ENCODE peak calls at places on chromosomes 11 and 22, in eight cellular contexts. W is upper lobe of left lung, A is dorsolateral prefrontal cortex, B is right lobe of liver, H is AG04450, C is heart left ventricle, L is tibial nerve, F is epithelial cell of prostate. M is an unnamed sample.

GRCh38 chr11:45383229-45383628 is 97.1 kb upstream of the SYT13 start:
- DNase-seq in H (no peak), F (no peak), W (no peak), L (no peak), C (no peak), B (no peak), A (peak; percentile 39), M (no peak)

GRCh38 chr11:10930224-10930960 is 72.5 kb upstream of the ZBED5 start:
- DNase-seq in L (no peak), B (no peak), A (no peak), W (no peak), C (no peak), F (no peak), H (no peak), M (no peak)

GRCh38 chr11:23789938-23790371 is 706.9 kb upstream of the LUZP2 start:
- DNase-seq in F (peak; percentile 2), W (no peak), L (no peak), B (no peak), A (no peak), C (no peak), H (peak; percentile 21), M (no peak)

GRCh38 chr22:49967333-49968241 is 7.0 kb downstream of the PIM3 start:
- DNase-seq in L (peak; percentile 61), B (peak; percentile 94), A (peak; percentile 70), W (peak; percentile 72), H (no peak), F (no peak), C (peak; percentile 68), M (no peak)

GRCh38 chr22:35634981-35635540 is 13.2 kb upstream of the APOL6 start:
- DNase-seq in H (no peak), L (no peak), B (no peak), W (no peak), A (no peak), F (no peak), C (no peak), M (no peak)

GRCh38 chr11:109911488-109911887 is 181.7 kb upstream of the ZC3H12C start:
- DNase-seq in A (no peak), B (no peak), F (no peak), H (no peak), W (no peak), L (no peak), C (no peak), M (no peak)

GRCh38 chr11:122235615-122236014 is 119.6 kb upstream of the BLID start:
- DNase-seq in L (no peak), C (peak; percentile 37), H (peak; percentile 94), F (peak; percentile 43), A (no peak), B (no peak), W (no peak), M (no peak)

GRCh38 chr11:56750190-56750589 is 1.7 kb upstream of the OR9G4 start:
- DNase-seq in H (no peak), C (no peak), A (no peak), W (no peak), L (no peak), F (no peak), B (no peak), M (no peak)

GRCh38 chr11:133815636-133816035 is 29.7 kb downstream of the SPATA19 start:
- DNase-seq in C (peak; percentile 63), A (peak; percentile 76), W (no peak), B (no peak), L (no peak), H (no peak), F (no peak), M (no peak)

GRCh38 chr22:22961574-22961973 is 74.0 kb downstream of the IGLL5 start:
- DNase-seq in W (no peak), C (no peak), B (no peak), L (no peak), F (no peak), H (no peak), A (no peak), M (no peak)

GRCh38 chr11:69000831-69001245 is 12.2 kb downstream of the MRGPRF start:
- DNase-seq in F (no peak), C (no peak), A (no peak), L (peak; percentile 58), H (no peak), W (no peak), B (no peak), M (no peak)

GRCh38 chr22:22957090-22957489 is 69.5 kb downstream of the IGLL5 start:
- DNase-seq in H (no peak), B (no peak), C (no peak), L (no peak), W (no peak), A (no peak), F (no peak), M (no peak)

GRCh38 chr11:14386895-14387480 is 28.0 kb upstream of the RRAS2 start:
- DNase-seq in B (no peak), F (no peak), H (no peak), L (no peak), C (peak; percentile 37), A (peak; percentile 95), W (no peak), M (no peak)

GRCh38 chr22:44172370-44173108 is 8.2 kb upstream of the PARVG start:
- DNase-seq in A (peak; percentile 70), L (peak; percentile 33), B (peak; percentile 68), C (peak; percentile 74), F (no peak), W (peak; percentile 86), H (no peak), M (no peak)

GRCh38 chr11:16924826-16925494 is 89.3 kb downstream of the PLEKHA7 start:
- DNase-seq in F (peak; percentile 49), A (peak; percentile 37), L (no peak), H (no peak), B (peak; percentile 76), W (peak; percentile 58), C (peak; percentile 62), M (peak; percentile 63)

GRCh38 chr11:61602775-61603569 is 22.1 kb upstream of the SYT7 start:
- DNase-seq in C (peak; percentile 86), L (peak; percentile 35), H (peak; percentile 90), F (peak; percentile 92), A (peak; percentile 73), B (no peak), W (no peak), M (peak; percentile 97)

GRCh38 chr11:91794146-91794545 is 430.5 kb upstream of the FAT3 start:
- DNase-seq in L (no peak), C (no peak), B (no peak), H (no peak), W (no peak), A (no peak), F (no peak), M (no peak)

GRCh38 chr11:9264381-9265210 is 554 bp downstream of the DENND5A start:
- DNase-seq in B (peak; percentile 51), C (peak; percentile 80), F (peak; percentile 22), L (peak; percentile 33), A (peak; percentile 41), W (peak; percentile 78), H (no peak), M (no peak)

GRCh38 chr11:118907051-118907748 is 18.5 kb downstream of the BCL9L start:
- DNase-seq in W (peak; percentile 89), L (peak; percentile 84), C (peak; percentile 83), F (no peak), H (no peak), B (peak; percentile 82), A (peak; percentile 90), M (no peak)

GRCh38 chr11:45501980-45502545 is 163.4 kb downstream of the CHST1 start:
- DNase-seq in A (no peak), W (no peak), C (no peak), B (no peak), H (no peak), F (no peak), L (no peak), M (no peak)

GRCh38 chr11:126991596-126991995 is 9.0 kb downstream of the KIRREL3 start:
- DNase-seq in W (no peak), L (no peak), A (no peak), F (no peak), H (no peak), B (no peak), C (no peak), M (no peak)

GRCh38 chr11:79461144-79461543 is 20.3 kb upstream of the TENM4 start:
- DNase-seq in F (no peak), L (no peak), B (no peak), A (peak; percentile 13), W (no peak), H (no peak), C (no peak), M (no peak)

GRCh38 chr11:10261821-10262220 is 32.2 kb downstream of the SBF2 start:
- DNase-seq in A (no peak), H (no peak), C (no peak), L (no peak), F (no peak), B (no peak), W (no peak), M (no peak)

GRCh38 chr11:17739945-17740338 is 5.4 kb downstream of the KCNC1 start:
- DNase-seq in A (no peak), L (no peak), B (no peak), W (no peak), H (no peak), F (no peak), C (no peak), M (no peak)

GRCh38 chr11:65476632-65477270 is 22.1 kb upstream of the MALAT1 start:
- DNase-seq in B (no peak), F (no peak), H (no peak), C (no peak), L (no peak), A (no peak), W (no peak), M (no peak)

GRCh38 chr22:46330426-46330825 is 5.1 kb upstream of the TRMU start:
- DNase-seq in L (no peak), H (no peak), F (no peak), C (no peak), B (no peak), A (no peak), W (no peak), M (no peak)
- H3K27ac ChIP-seq in L (no peak overlapping the region), H (no peak overlapping the region), F (no peak overlapping the region), C (no peak overlapping the region), B (no peak overlapping the region), A (no peak overlapping the region), W (no peak overlapping the region), M (no peak overlapping the region)

DNA sequence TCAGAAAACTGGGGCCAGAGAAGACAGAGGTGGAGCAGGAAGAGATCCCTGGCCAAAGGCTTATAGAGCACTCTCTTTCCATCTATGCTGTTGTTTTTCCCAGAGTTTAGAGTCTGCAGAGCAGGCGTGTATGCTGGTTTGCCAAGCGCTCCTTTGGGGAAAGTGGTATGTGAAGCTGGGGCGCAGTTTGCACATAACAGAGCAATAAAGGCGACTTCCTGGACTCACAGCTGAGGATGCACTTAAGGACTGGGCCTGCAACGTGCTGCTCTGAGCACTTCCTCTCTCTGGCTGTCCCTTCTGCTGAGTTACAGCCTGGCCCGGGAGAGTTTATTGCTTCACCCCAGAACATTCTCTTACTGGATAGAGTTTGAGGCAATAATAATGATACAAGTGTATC is 41.7 kb downstream of the THAP12 start:
- DNase-seq in A (no peak), F (no peak), C (peak; percentile 66), W (peak; percentile 85), B (peak; percentile 30), L (peak; percentile 58), H (no peak), M (no peak)
- H3K27ac ChIP-seq in A (no peak overlapping the region), F (no peak overlapping the region), C (peak overlapping the region; percentile 48), W (peak overlapping the region; percentile 37), B (no peak overlapping the region), L (peak overlapping the region; percentile 71), H (no peak overlapping the region), M (no peak overlapping the region)

GRCh38 chr11:123381817-123382554 is 48.1 kb upstream of the GRAMD1B start:
- DNase-seq in H (no peak), B (no peak), L (no peak), C (no peak), F (no peak), W (no peak), A (no peak), M (no peak)
- H3K27ac ChIP-seq in H (no peak overlapping the region), B (no peak overlapping the region), L (no peak overlapping the region), C (no peak overlapping the region), F (no peak overlapping the region), W (no peak overlapping the region), A (no peak overlapping the region), M (no peak overlapping the region)

GRCh38 chr11:6410695-6411430 is 8.0 kb downstream of the APBB1 start:
- DNase-seq in H (no peak), B (no peak), L (no peak), A (peak; percentile 66), F (no peak), W (no peak), C (no peak), M (no peak)
- H3K27ac ChIP-seq in H (no peak overlapping the region), B (no peak overlapping the region), L (no peak overlapping the region), A (peak overlapping the region; percentile 96), F (no peak overlapping the region), W (no peak overlapping the region), C (no peak overlapping the region), M (no peak overlapping the region)